ENCODE peak calls at places on chromosomes 7 and 10, in seven cellular contexts. One of them, this sample, is unnamed.

GRCh38 chr10:89392974-89393373 is 551 bp downstream of the IFIT1 start:
- DNase-seq in fibroblast of mammary gland: peak; percentile 87
- DNase-seq in bronchial epithelial cell: peak; percentile 13
- DNase-seq in fibroblast of pulmonary artery: peak; percentile 82
- DNase-seq in hepatocyte: peak; percentile 76
- DNase-seq in astrocyte of the cerebellum: peak; percentile 49
- DNase-seq in MG63: peak; percentile 7
- DNase-seq in this sample: no peak

GRCh38 chr7:71615017-71615416 is 483.1 kb downstream of the GALNT17 start:
- DNase-seq in fibroblast of pulmonary artery: no peak
- DNase-seq in MG63: no peak
- DNase-seq in hepatocyte: no peak
- DNase-seq in bronchial epithelial cell: no peak
- DNase-seq in astrocyte of the cerebellum: no peak
- DNase-seq in fibroblast of mammary gland: no peak
- DNase-seq in this sample: no peak

GRCh38 chr7:38673795-38674194 is 42.6 kb upstream of the AMPH start:
- DNase-seq in fibroblast of pulmonary artery: peak; percentile 98
- DNase-seq in hepatocyte: no peak
- DNase-seq in astrocyte of the cerebellum: no peak
- DNase-seq in MG63: peak; percentile 15
- DNase-seq in fibroblast of mammary gland: peak; percentile 98
- DNase-seq in bronchial epithelial cell: peak; percentile 97
- DNase-seq in this sample: no peak

GRCh38 chr7:75611557-75612178 is 119.5 kb downstream of the SPDYE5 start:
- DNase-seq in hepatocyte: no peak
- DNase-seq in astrocyte of the cerebellum: no peak
- DNase-seq in fibroblast of mammary gland: no peak
- DNase-seq in bronchial epithelial cell: no peak
- DNase-seq in MG63: no peak
- DNase-seq in fibroblast of pulmonary artery: no peak
- DNase-seq in this sample: no peak

GRCh38 chr10:28730031-28730778 is 52.9 kb downstream of the BAMBI start:
- DNase-seq in astrocyte of the cerebellum: no peak
- DNase-seq in fibroblast of pulmonary artery: peak; percentile 12
- DNase-seq in hepatocyte: no peak
- DNase-seq in MG63: peak; percentile 52
- DNase-seq in fibroblast of mammary gland: no peak
- DNase-seq in bronchial epithelial cell: no peak
- DNase-seq in this sample: no peak

GRCh38 chr7:76300210-76300731 is 2.2 kb upstream of the HSPB1 start:
- DNase-seq in fibroblast of pulmonary artery: peak; percentile 75
- DNase-seq in MG63: no peak
- DNase-seq in astrocyte of the cerebellum: no peak
- DNase-seq in bronchial epithelial cell: peak; percentile 98
- DNase-seq in hepatocyte: peak; percentile 65
- DNase-seq in fibroblast of mammary gland: peak; percentile 89
- DNase-seq in this sample: peak; percentile 91

GRCh38 chr7:37784015-37784414 is 64.4 kb upstream of the NME8 start:
- DNase-seq in fibroblast of pulmonary artery: no peak
- DNase-seq in hepatocyte: no peak
- DNase-seq in astrocyte of the cerebellum: no peak
- DNase-seq in bronchial epithelial cell: no peak
- DNase-seq in fibroblast of mammary gland: no peak
- DNase-seq in MG63: no peak
- DNase-seq in this sample: peak; percentile 36

GRCh38 chr10:13848530-13849425 is 262.0 kb downstream of the PRPF18 start:
- DNase-seq in hepatocyte: no peak
- DNase-seq in fibroblast of mammary gland: no peak
- DNase-seq in MG63: no peak
- DNase-seq in fibroblast of pulmonary artery: no peak
- DNase-seq in astrocyte of the cerebellum: no peak
- DNase-seq in bronchial epithelial cell: no peak
- DNase-seq in this sample: no peak

GRCh38 chr7:130831817-130832481 is 97.9 kb upstream of the KLF14 start:
- DNase-seq in astrocyte of the cerebellum: peak; percentile 38
- DNase-seq in bronchial epithelial cell: peak; percentile 32
- DNase-seq in hepatocyte: peak; percentile 69
- DNase-seq in fibroblast of mammary gland: peak; percentile 75
- DNase-seq in fibroblast of pulmonary artery: peak; percentile 78
- DNase-seq in MG63: no peak
- DNase-seq in this sample: peak; percentile 23

GRCh38 chr7:91082854-91083495 is 181.3 kb upstream of the FZD1 start:
- DNase-seq in fibroblast of pulmonary artery: peak; percentile 67
- DNase-seq in fibroblast of mammary gland: peak; percentile 67
- DNase-seq in hepatocyte: peak; percentile 22
- DNase-seq in astrocyte of the cerebellum: peak; percentile 48
- DNase-seq in bronchial epithelial cell: peak; percentile 30
- DNase-seq in MG63: no peak
- DNase-seq in this sample: no peak

GRCh38 chr7:155644971-155645509 is 579 bp downstream of the RBM33 start:
- DNase-seq in fibroblast of pulmonary artery: peak; percentile 21
- DNase-seq in bronchial epithelial cell: no peak
- DNase-seq in hepatocyte: peak; percentile 63
- DNase-seq in MG63: peak; percentile 28
- DNase-seq in astrocyte of the cerebellum: no peak
- DNase-seq in fibroblast of mammary gland: peak; percentile 32
- DNase-seq in this sample: peak; percentile 40

GRCh38 chr10:7409732-7410168 is 1.1 kb downstream of the SFMBT2 start:
- DNase-seq in astrocyte of the cerebellum: no peak
- DNase-seq in fibroblast of mammary gland: peak; percentile 4
- DNase-seq in fibroblast of pulmonary artery: no peak
- DNase-seq in bronchial epithelial cell: no peak
- DNase-seq in hepatocyte: peak; percentile 17
- DNase-seq in MG63: no peak
- DNase-seq in this sample: no peak

GRCh38 chr7:15558747-15559146 is 3.1 kb downstream of the AGMO start:
- DNase-seq in fibroblast of mammary gland: peak; percentile 52
- DNase-seq in bronchial epithelial cell: peak; percentile 57
- DNase-seq in fibroblast of pulmonary artery: peak; percentile 14
- DNase-seq in hepatocyte: no peak
- DNase-seq in astrocyte of the cerebellum: no peak
- DNase-seq in MG63: no peak
- DNase-seq in this sample: no peak

GRCh38 chr7:26117142-26117807 is 34.7 kb upstream of the NFE2L3 start:
- DNase-seq in MG63: no peak
- DNase-seq in astrocyte of the cerebellum: no peak
- DNase-seq in bronchial epithelial cell: no peak
- DNase-seq in fibroblast of mammary gland: no peak
- DNase-seq in fibroblast of pulmonary artery: no peak
- DNase-seq in hepatocyte: no peak
- DNase-seq in this sample: no peak

GRCh38 chr7:22718200-22718711 is 8.7 kb upstream of the IL6 start:
- DNase-seq in bronchial epithelial cell: peak; percentile 92
- DNase-seq in hepatocyte: no peak
- DNase-seq in fibroblast of mammary gland: peak; percentile 96
- DNase-seq in MG63: no peak
- DNase-seq in astrocyte of the cerebellum: peak; percentile 52
- DNase-seq in fibroblast of pulmonary artery: peak; percentile 94
- DNase-seq in this sample: no peak

GRCh38 chr10:51733061-51733460 is 33.7 kb upstream of the CSTF2T start:
- DNase-seq in MG63: no peak
- DNase-seq in bronchial epithelial cell: no peak
- DNase-seq in astrocyte of the cerebellum: no peak
- DNase-seq in hepatocyte: no peak
- DNase-seq in fibroblast of mammary gland: peak; percentile 22
- DNase-seq in fibroblast of pulmonary artery: peak; percentile 37
- DNase-seq in this sample: no peak

GRCh38 chr7:76282344-76283253 is 19.9 kb upstream of the HSPB1 start:
- DNase-seq in hepatocyte: no peak
- DNase-seq in fibroblast of mammary gland: no peak
- DNase-seq in MG63: no peak
- DNase-seq in bronchial epithelial cell: no peak
- DNase-seq in fibroblast of pulmonary artery: no peak
- DNase-seq in astrocyte of the cerebellum: no peak
- DNase-seq in this sample: no peak

GRCh38 chr7:4845740-4846142 is 16.1 kb downstream of the PAPOLB start:
- DNase-seq in MG63: peak; percentile 39
- DNase-seq in fibroblast of mammary gland: peak; percentile 7
- DNase-seq in astrocyte of the cerebellum: no peak
- DNase-seq in bronchial epithelial cell: no peak
- DNase-seq in hepatocyte: peak; percentile 26
- DNase-seq in fibroblast of pulmonary artery: peak; percentile 56
- DNase-seq in this sample: no peak

GRCh38 chr7:41536116-41536515 is 166.8 kb downstream of the INHBA start:
- DNase-seq in bronchial epithelial cell: no peak
- DNase-seq in MG63: no peak
- DNase-seq in fibroblast of pulmonary artery: no peak
- DNase-seq in fibroblast of mammary gland: no peak
- DNase-seq in astrocyte of the cerebellum: peak; percentile 28
- DNase-seq in hepatocyte: no peak
- DNase-seq in this sample: no peak

GRCh38 chr7:5629941-5630340 is 151.5 kb downstream of the RNF216 start:
- DNase-seq in bronchial epithelial cell: peak; percentile 86
- DNase-seq in astrocyte of the cerebellum: no peak
- DNase-seq in MG63: peak; percentile 72
- DNase-seq in hepatocyte: no peak
- DNase-seq in fibroblast of mammary gland: peak; percentile 81
- DNase-seq in fibroblast of pulmonary artery: peak; percentile 57
- DNase-seq in this sample: no peak

GRCh38 chr7:117665393-117665792 is 185.6 kb downstream of the CFTR start:
- DNase-seq in fibroblast of mammary gland: no peak
- DNase-seq in MG63: no peak
- DNase-seq in astrocyte of the cerebellum: no peak
- DNase-seq in hepatocyte: no peak
- DNase-seq in fibroblast of pulmonary artery: peak; percentile 31
- DNase-seq in bronchial epithelial cell: no peak
- DNase-seq in this sample: no peak

GRCh38 chr7:18753972-18754610 is 258.5 kb downstream of the HDAC9 start:
- DNase-seq in bronchial epithelial cell: no peak
- DNase-seq in hepatocyte: no peak
- DNase-seq in fibroblast of mammary gland: peak; percentile 96
- DNase-seq in astrocyte of the cerebellum: peak; percentile 95
- DNase-seq in MG63: peak; percentile 69
- DNase-seq in fibroblast of pulmonary artery: peak; percentile 61
- DNase-seq in this sample: no peak

GRCh38 chr10:18312385-18313145 is 172.3 kb downstream of the CACNB2 start:
- DNase-seq in fibroblast of mammary gland: peak; percentile 80
- DNase-seq in hepatocyte: peak; percentile 63
- DNase-seq in MG63: no peak
- DNase-seq in fibroblast of pulmonary artery: peak; percentile 55
- DNase-seq in astrocyte of the cerebellum: peak; percentile 12
- DNase-seq in bronchial epithelial cell: peak; percentile 42
- DNase-seq in this sample: peak; percentile 61

GRCh38 chr7:142168746-142169145 is 57.2 kb downstream of the MGAM2 start:
- DNase-seq in fibroblast of mammary gland: no peak
- DNase-seq in astrocyte of the cerebellum: no peak
- DNase-seq in MG63: no peak
- DNase-seq in fibroblast of pulmonary artery: no peak
- DNase-seq in hepatocyte: peak; percentile 24
- DNase-seq in bronchial epithelial cell: peak; percentile 33
- DNase-seq in this sample: no peak

GRCh38 chr7:3042861-3043489 is 692 bp downstream of the CARD11 start:
- DNase-seq in fibroblast of mammary gland: no peak
- DNase-seq in astrocyte of the cerebellum: no peak
- DNase-seq in MG63: no peak
- DNase-seq in hepatocyte: peak; percentile 55
- DNase-seq in bronchial epithelial cell: peak; percentile 36
- DNase-seq in fibroblast of pulmonary artery: no peak
- DNase-seq in this sample: peak; percentile 29

GRCh38 chr7:32049599-32049998 is 20.6 kb downstream of the PDE1C start:
- DNase-seq in hepatocyte: no peak
- DNase-seq in astrocyte of the cerebellum: no peak
- DNase-seq in fibroblast of mammary gland: no peak
- DNase-seq in fibroblast of pulmonary artery: no peak
- DNase-seq in MG63: no peak
- DNase-seq in bronchial epithelial cell: no peak
- DNase-seq in this sample: no peak
- H3K4me3 ChIP-seq in hepatocyte: no peak overlapping the region
- H3K4me3 ChIP-seq in astrocyte of the cerebellum: no peak overlapping the region
- H3K4me3 ChIP-seq in fibroblast of mammary gland: no peak overlapping the region
- H3K4me3 ChIP-seq in fibroblast of pulmonary artery: no peak overlapping the region
- H3K4me3 ChIP-seq in MG63: no peak overlapping the region
- H3K4me3 ChIP-seq in bronchial epithelial cell: no peak overlapping the region
- H3K4me3 ChIP-seq in this sample: no peak overlapping the region

DNA sequence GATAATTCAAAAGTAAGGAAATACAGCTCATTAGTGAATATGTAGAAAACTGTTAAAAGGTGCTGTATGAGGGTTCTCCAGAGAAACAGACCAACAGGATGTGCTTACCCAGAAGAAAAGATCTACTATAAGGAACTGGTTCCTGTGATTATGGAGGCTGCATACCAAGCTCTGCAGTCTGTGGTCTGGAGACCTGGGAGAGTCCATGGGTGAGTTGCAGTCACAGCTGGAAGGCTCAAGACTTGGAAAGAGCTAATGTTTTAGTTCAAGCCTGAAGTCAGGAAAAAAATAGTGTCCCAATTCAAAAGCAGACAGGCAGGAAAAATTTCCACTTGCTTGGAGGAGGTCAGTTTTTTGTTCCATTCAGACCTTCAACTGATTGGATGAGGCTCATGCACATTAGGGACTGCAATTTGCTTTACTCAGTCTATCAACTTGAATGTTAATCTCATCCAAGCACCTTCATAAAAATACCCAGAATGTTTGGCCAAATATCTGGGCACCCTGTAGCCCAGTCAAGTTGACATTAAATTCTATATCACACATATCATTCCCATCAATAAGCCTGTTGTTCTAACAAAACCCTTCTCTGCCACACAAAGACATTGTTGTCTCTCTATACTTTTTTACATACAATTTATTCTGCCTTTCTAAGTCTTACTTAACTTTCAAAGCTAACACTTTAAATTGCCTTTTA is 197.9 kb upstream of the KLF6 start:
- DNase-seq in bronchial epithelial cell: no peak
- DNase-seq in fibroblast of mammary gland: no peak
- DNase-seq in hepatocyte: no peak
- DNase-seq in MG63: no peak
- DNase-seq in astrocyte of the cerebellum: peak; percentile 85
- DNase-seq in fibroblast of pulmonary artery: no peak
- DNase-seq in this sample: no peak
- H3K4me3 ChIP-seq in bronchial epithelial cell: no peak overlapping the region
- H3K4me3 ChIP-seq in fibroblast of mammary gland: no peak overlapping the region
- H3K4me3 ChIP-seq in hepatocyte: no peak overlapping the region
- H3K4me3 ChIP-seq in MG63: no peak overlapping the region
- H3K4me3 ChIP-seq in astrocyte of the cerebellum: no peak overlapping the region
- H3K4me3 ChIP-seq in fibroblast of pulmonary artery: no peak overlapping the region
- H3K4me3 ChIP-seq in this sample: no peak overlapping the region

DNA sequence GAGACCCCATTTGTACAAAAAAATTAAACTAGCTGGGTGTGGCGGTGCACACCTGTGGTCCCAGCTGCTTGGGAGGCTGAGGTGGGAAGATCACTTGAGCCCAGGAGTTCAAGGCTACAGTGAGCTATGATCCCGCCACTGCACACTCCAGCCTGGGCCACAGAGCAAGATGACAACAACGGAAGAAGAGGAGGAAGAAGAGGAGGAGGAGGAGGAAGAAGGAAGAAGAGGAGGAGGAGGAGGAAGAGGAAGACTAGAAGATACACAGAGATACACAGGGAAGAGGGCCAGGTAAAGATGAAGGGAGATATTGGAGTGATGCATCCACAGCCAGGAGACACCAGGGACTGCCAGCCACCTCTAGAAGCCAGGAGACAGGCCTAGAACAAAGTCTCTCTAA is 75.7 kb upstream of the PTER start:
- DNase-seq in MG63: no peak
- DNase-seq in fibroblast of pulmonary artery: no peak
- DNase-seq in hepatocyte: no peak
- DNase-seq in fibroblast of mammary gland: no peak
- DNase-seq in astrocyte of the cerebellum: no peak
- DNase-seq in bronchial epithelial cell: no peak
- DNase-seq in this sample: no peak
- H3K4me3 ChIP-seq in MG63: no peak overlapping the region
- H3K4me3 ChIP-seq in fibroblast of pulmonary artery: no peak overlapping the region
- H3K4me3 ChIP-seq in hepatocyte: no peak overlapping the region
- H3K4me3 ChIP-seq in fibroblast of mammary gland: no peak overlapping the region
- H3K4me3 ChIP-seq in astrocyte of the cerebellum: no peak overlapping the region
- H3K4me3 ChIP-seq in bronchial epithelial cell: no peak overlapping the region
- H3K4me3 ChIP-seq in this sample: no peak overlapping the region

GRCh38 chr10:93074137-93074596 is 474 bp downstream of the CYP26A1 start:
- DNase-seq in MG63: peak; percentile 33
- DNase-seq in hepatocyte: no peak
- DNase-seq in fibroblast of mammary gland: no peak
- DNase-seq in fibroblast of pulmonary artery: no peak
- DNase-seq in bronchial epithelial cell: no peak
- DNase-seq in astrocyte of the cerebellum: no peak
- DNase-seq in this sample: no peak
- H3K4me3 ChIP-seq in MG63: peak overlapping the region; percentile 37
- H3K4me3 ChIP-seq in hepatocyte: peak overlapping the region; percentile 33
- H3K4me3 ChIP-seq in fibroblast of mammary gland: no peak overlapping the region
- H3K4me3 ChIP-seq in fibroblast of pulmonary artery: no peak overlapping the region
- H3K4me3 ChIP-seq in bronchial epithelial cell: no peak overlapping the region
- H3K4me3 ChIP-seq in astrocyte of the cerebellum: peak overlapping the region; percentile 23
- H3K4me3 ChIP-seq in this sample: no peak overlapping the region